ENCODE peak calls at places on chromosomes 2 and 18, in eight cellular contexts. P is MM.1S; T is pancreas; Z is CD4-positive, alpha-beta T cell; G is psoas muscle; S is tibial nerve; N is hepatocyte; R is endodermal cell. O is an unnamed sample.

GRCh38 chr2:219428469-219428868 is 6.2 kb upstream of the SPEG start:
- DNase-seq in P (no peak), T (no peak), Z (no peak), G (no peak), S (no peak), N (no peak), R (no peak), O (no peak)

GRCh38 chr2:85772841-85773491 is 19.2 kb downstream of the ATOH8 start:
- DNase-seq in P (no peak), T (no peak), Z (no peak), G (no peak), S (no peak), N (no peak), R (no peak), O (peak; percentile 46)

GRCh38 chr2:101002562-101003277 is 631 bp downstream of the RPL31 start:
- DNase-seq in P (peak; percentile 27), T (no peak), Z (no peak), G (no peak), S (no peak), N (no peak), R (no peak), O (no peak)

GRCh38 chr2:144230452-144231085 is 289.4 kb downstream of the ZEB2 start:
- DNase-seq in P (no peak), T (no peak), Z (no peak), G (no peak), S (no peak), N (no peak), R (no peak), O (no peak)

GRCh38 chr2:177149155-177149503 is 63.5 kb upstream of the HNRNPA3 start:
- DNase-seq in P (no peak), T (no peak), Z (no peak), G (no peak), S (no peak), N (no peak), R (no peak), O (no peak)

GRCh38 chr18:59048378-59048777 is 91.3 kb upstream of the SEC11C start:
- DNase-seq in P (no peak), T (no peak), Z (no peak), G (no peak), S (no peak), N (no peak), R (no peak), O (no peak)

GRCh38 chr2:226911932-226912331 is 76.1 kb downstream of the RHBDD1 start:
- DNase-seq in P (no peak), T (no peak), Z (no peak), G (no peak), S (no peak), N (no peak), R (no peak), O (no peak)

GRCh38 chr2:234412726-234413125 is 84.2 kb downstream of the ARL4C start:
- DNase-seq in P (no peak), T (no peak), Z (no peak), G (no peak), S (no peak), N (no peak), R (no peak), O (no peak)

GRCh38 chr2:189673661-189674373 is 653 bp upstream of the ANKAR start:
- DNase-seq in P (peak; percentile 38), T (no peak), Z (no peak), G (no peak), S (no peak), N (no peak), R (no peak), O (no peak)

GRCh38 chr18:53864758-53865157 is 359.7 kb downstream of the MBD2 start:
- DNase-seq in P (no peak), T (no peak), Z (no peak), G (no peak), S (no peak), N (no peak), R (no peak), O (no peak)

GRCh38 chr2:150759531-150759930 is 272.1 kb upstream of the RND3 start:
- DNase-seq in P (no peak), T (no peak), Z (no peak), G (no peak), S (no peak), N (no peak), R (no peak), O (no peak)

GRCh38 chr18:29145993-29146539 is 969.1 kb upstream of the CDH2 start:
- DNase-seq in P (no peak), T (no peak), Z (no peak), G (no peak), S (no peak), N (no peak), R (no peak), O (no peak)

GRCh38 chr18:48894799-48895346 is 55.9 kb downstream of the SMAD7 start:
- DNase-seq in P (no peak), T (no peak), Z (no peak), G (no peak), S (no peak), N (no peak), R (peak; percentile 43), O (no peak)

GRCh38 chr18:2883137-2883671 is 36.4 kb downstream of the EMILIN2 start:
- DNase-seq in P (no peak), T (no peak), Z (no peak), G (no peak), S (no peak), N (no peak), R (no peak), O (no peak)

DNA sequence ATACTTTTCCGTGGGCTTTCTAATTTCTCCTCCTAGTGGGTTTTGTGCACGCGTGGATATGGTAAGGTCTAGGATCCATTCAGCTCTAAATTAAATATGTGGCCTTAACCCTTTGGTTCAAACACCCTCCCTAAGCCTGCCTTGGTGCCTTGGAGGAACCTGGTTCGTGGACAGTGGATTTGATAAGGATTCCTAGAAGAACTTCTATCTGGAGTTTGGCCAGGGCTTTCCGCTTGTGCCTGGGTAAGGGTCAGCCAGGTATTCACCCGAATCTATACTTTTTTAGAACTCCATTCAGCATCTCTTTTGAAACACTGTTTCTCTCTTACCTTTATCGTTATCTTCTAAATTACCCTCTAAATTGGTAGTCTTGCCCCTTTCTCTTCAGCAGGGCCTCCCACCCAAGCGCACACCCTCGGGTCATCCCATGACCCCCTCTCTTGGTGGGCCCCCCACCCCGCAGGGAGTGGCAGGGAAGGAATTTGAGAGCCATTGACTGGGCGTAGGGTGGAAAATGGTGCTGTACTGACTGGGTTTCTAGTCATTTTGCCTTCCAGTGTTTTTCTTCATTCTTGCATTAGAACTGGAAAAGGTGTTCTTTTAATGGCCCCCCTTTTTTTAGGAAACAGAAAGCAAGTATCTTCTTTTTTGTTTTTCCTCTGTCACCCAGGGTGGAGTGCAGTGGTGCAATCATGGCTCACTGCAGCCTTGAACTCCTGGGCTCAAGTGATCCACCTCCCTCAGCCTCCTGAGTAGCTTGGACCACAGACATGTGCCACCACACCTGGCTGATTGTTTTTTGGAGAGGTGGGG is 1.8 kb downstream of the SOCS6 start:
- DNase-seq in P (no peak), T (no peak), Z (no peak), G (no peak), S (no peak), N (no peak), R (no peak), O (no peak)
- H3K27ac ChIP-seq in P (no peak overlapping the region), T (no peak overlapping the region), Z (no peak overlapping the region), G (peak overlapping the region; percentile 94), S (peak overlapping the region; percentile 94), N (peak overlapping the region; percentile 97), R (no peak overlapping the region), O (peak overlapping the region; percentile 81)

GRCh38 chr2:107469437-107469995 is 357.2 kb upstream of the RGPD4 start:
- DNase-seq in P (no peak), T (no peak), Z (no peak), G (no peak), S (no peak), N (no peak), R (no peak), O (peak; percentile 11)

GRCh38 chr2:107466984-107467383 is 359.7 kb upstream of the RGPD4 start:
- DNase-seq in P (no peak), T (no peak), Z (no peak), G (no peak), S (no peak), N (no peak), R (no peak), O (no peak)

GRCh38 chr2:107467414-107467813 is 359.3 kb upstream of the RGPD4 start:
- DNase-seq in P (no peak), T (no peak), Z (no peak), G (no peak), S (no peak), N (no peak), R (no peak), O (no peak)

GRCh38 chr2:107466241-107466640 is 360.5 kb upstream of the RGPD4 start:
- DNase-seq in P (no peak), T (no peak), Z (no peak), G (no peak), S (no peak), N (no peak), R (no peak), O (no peak)
- H3K9me3 ChIP-seq in P (no peaks in the 10 kb centered on the region), T (no peaks in the 10 kb centered on the region), Z (no peaks in the 10 kb centered on the region), G (no peaks in the 10 kb centered on the region), S (no peaks in the 10 kb centered on the region), N (no peaks in the 10 kb centered on the region), R (peaks cover 14% of the 10 kb centered on the region), O (no peaks in the 10 kb centered on the region)

GRCh38 chr18:6251084-6251483 is 163.6 kb downstream of the L3MBTL4 start:
- DNase-seq in P (no peak), T (no peak), Z (no peak), G (no peak), S (no peak), N (no peak), R (no peak), O (no peak)

GRCh38 chr18:6249110-6249680 is 165.5 kb downstream of the L3MBTL4 start:
- DNase-seq in P (peak; percentile 88), T (no peak), Z (no peak), G (no peak), S (no peak), N (no peak), R (no peak), O (no peak)

GRCh38 chr18:6248017-6248416 is 166.7 kb downstream of the L3MBTL4 start:
- DNase-seq in P (no peak), T (no peak), Z (no peak), G (no peak), S (no peak), N (no peak), R (no peak), O (no peak)

GRCh38 chr18:6255121-6255742 is 159.5 kb downstream of the L3MBTL4 start:
- DNase-seq in P (no peak), T (no peak), Z (no peak), G (no peak), S (no peak), N (no peak), R (no peak), O (no peak)

GRCh38 chr18:6249788-6250187 is 164.9 kb downstream of the L3MBTL4 start:
- DNase-seq in P (peak; percentile 11), T (peak; percentile 50), Z (no peak), G (no peak), S (no peak), N (no peak), R (no peak), O (no peak)
- H3K27ac ChIP-seq in P (no peak overlapping the region), T (no peak overlapping the region), Z (no peak overlapping the region), G (no peak overlapping the region), S (no peak overlapping the region), N (no peak overlapping the region), R (no peak overlapping the region), O (no peak overlapping the region)

DNA sequence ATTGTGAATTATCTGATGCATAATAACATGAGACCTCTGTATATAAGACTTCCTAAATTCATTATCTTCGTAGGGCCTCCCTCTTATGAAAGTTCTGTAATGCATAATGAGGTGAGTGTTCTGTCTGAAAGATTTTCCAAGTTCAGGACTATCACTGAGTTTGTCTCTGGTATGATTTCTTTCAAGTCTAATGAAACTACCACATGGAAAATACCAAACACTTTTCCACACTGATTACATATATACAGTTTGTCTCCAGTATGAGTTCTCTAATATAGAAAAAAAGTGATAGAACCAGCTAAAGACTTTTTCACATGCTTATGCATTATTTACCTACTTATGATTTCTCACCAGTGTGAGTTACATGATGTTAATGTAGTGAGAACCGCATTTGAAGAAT is 34.7 kb downstream of the CTNNA2 start:
- DNase-seq in P (no peak), T (no peak), Z (no peak), G (no peak), S (no peak), N (no peak), R (no peak), O (no peak)
- H3K9me3 ChIP-seq in P (no peaks in the 10 kb centered on the region), T (no peaks in the 10 kb centered on the region), Z (peaks cover 45% of the 10 kb centered on the region), G (peaks cover 16% of the 10 kb centered on the region), S (peaks cover 4% of the 10 kb centered on the region), N (no peaks in the 10 kb centered on the region), R (peaks cover 75% of the 10 kb centered on the region), O (peaks cover 91% of the 10 kb centered on the region)

O was measured in heart right ventricle.